ENCODE peak calls at places on chromosome 15, in six cellular contexts. One of them, this sample, is unnamed.

GRCh38 chr15:84818221-84819131 is 1.3 kb downstream of the ALPK3 start:
- DNase-seq in K562: peak
- DNase-seq in HepG2: peak
- DNase-seq in A549: no peak
- DNase-seq in endothelial cell of umbilical vein: peak
- DNase-seq in GM12878: no peak
- DNase-seq in this sample: no peak

GRCh38 chr15:88878720-88879184 is 16.6 kb downstream of the HAPLN3 start:
- DNase-seq in A549: peak
- DNase-seq in endothelial cell of umbilical vein: peak
- DNase-seq in HepG2: peak
- DNase-seq in GM12878: no peak
- DNase-seq in K562: peak
- DNase-seq in this sample: peak

GRCh38 chr15:62240697-62241096 is 75.6 kb upstream of the C2CD4B start:
- DNase-seq in GM12878: no peak
- DNase-seq in endothelial cell of umbilical vein: no peak
- DNase-seq in K562: no peak
- DNase-seq in A549: no peak
- DNase-seq in HepG2: no peak
- DNase-seq in this sample: no peak

GRCh38 chr15:58465866-58466517 is 34.2 kb downstream of the LIPC start:
- DNase-seq in K562: no peak
- DNase-seq in HepG2: no peak
- DNase-seq in GM12878: no peak
- DNase-seq in A549: no peak
- DNase-seq in endothelial cell of umbilical vein: no peak
- DNase-seq in this sample: no peak

GRCh38 chr15:62606376-62607164 is 436.0 kb upstream of the TPM1 start:
- DNase-seq in K562: no peak
- DNase-seq in HepG2: no peak
- DNase-seq in GM12878: no peak
- DNase-seq in A549: peak
- DNase-seq in endothelial cell of umbilical vein: no peak
- DNase-seq in this sample: no peak

GRCh38 chr15:56660943-56661342 is 72.4 kb downstream of the ZNF280D start:
- DNase-seq in K562: no peak
- DNase-seq in endothelial cell of umbilical vein: no peak
- DNase-seq in A549: no peak
- DNase-seq in HepG2: no peak
- DNase-seq in GM12878: no peak
- DNase-seq in this sample: no peak

GRCh38 chr15:62901916-62902554 is 140.5 kb upstream of the TPM1 start:
- DNase-seq in endothelial cell of umbilical vein: no peak
- DNase-seq in A549: no peak
- DNase-seq in K562: no peak
- DNase-seq in GM12878: no peak
- DNase-seq in HepG2: no peak
- DNase-seq in this sample: peak

GRCh38 chr15:65032823-65033537 is 3.5 kb upstream of the MTFMT start:
- DNase-seq in endothelial cell of umbilical vein: peak
- DNase-seq in K562: peak
- DNase-seq in A549: peak
- DNase-seq in GM12878: no peak
- DNase-seq in HepG2: peak
- DNase-seq in this sample: peak

GRCh38 chr15:28936481-28936881 is 50.7 kb downstream of the APBA2 start:
- DNase-seq in GM12878: no peak
- DNase-seq in K562: no peak
- DNase-seq in HepG2: no peak
- DNase-seq in endothelial cell of umbilical vein: no peak
- DNase-seq in A549: no peak
- DNase-seq in this sample: no peak

GRCh38 chr15:77312523-77312922 is 107.4 kb downstream of the PEAK1 start:
- DNase-seq in endothelial cell of umbilical vein: no peak
- DNase-seq in A549: no peak
- DNase-seq in GM12878: no peak
- DNase-seq in K562: no peak
- DNase-seq in HepG2: no peak
- DNase-seq in this sample: no peak

GRCh38 chr15:95017950-95018349 is 786.6 kb downstream of the MCTP2 start:
- DNase-seq in A549: no peak
- DNase-seq in HepG2: no peak
- DNase-seq in endothelial cell of umbilical vein: peak
- DNase-seq in GM12878: no peak
- DNase-seq in K562: peak
- DNase-seq in this sample: no peak

GRCh38 chr15:58528197-58528870 is 96.5 kb downstream of the LIPC start:
- DNase-seq in GM12878: no peak
- DNase-seq in HepG2: peak
- DNase-seq in endothelial cell of umbilical vein: no peak
- DNase-seq in K562: no peak
- DNase-seq in A549: peak
- DNase-seq in this sample: no peak

GRCh38 chr15:88681610-88682221 is 42.9 kb downstream of the ISG20 start:
- DNase-seq in K562: no peak
- DNase-seq in GM12878: no peak
- DNase-seq in A549: no peak
- DNase-seq in HepG2: peak
- DNase-seq in endothelial cell of umbilical vein: no peak
- DNase-seq in this sample: no peak

GRCh38 chr15:54580643-54581042 is 602.4 kb downstream of the UNC13C start:
- DNase-seq in endothelial cell of umbilical vein: no peak
- DNase-seq in A549: no peak
- DNase-seq in HepG2: no peak
- DNase-seq in K562: no peak
- DNase-seq in GM12878: no peak
- DNase-seq in this sample: no peak

GRCh38 chr15:91803260-91803659 is 50.2 kb upstream of the SLCO3A1 start:
- DNase-seq in HepG2: no peak
- DNase-seq in endothelial cell of umbilical vein: no peak
- DNase-seq in K562: no peak
- DNase-seq in GM12878: no peak
- DNase-seq in A549: no peak
- DNase-seq in this sample: no peak

GRCh38 chr15:22885105-22885504 is 46.6 kb downstream of the NIPA2 start:
- DNase-seq in HepG2: no peak
- DNase-seq in K562: no peak
- DNase-seq in A549: no peak
- DNase-seq in endothelial cell of umbilical vein: no peak
- DNase-seq in GM12878: no peak
- DNase-seq in this sample: no peak

GRCh38 chr15:91865903-91866302 is 12.4 kb downstream of the SLCO3A1 start:
- DNase-seq in HepG2: no peak
- DNase-seq in A549: no peak
- DNase-seq in K562: no peak
- DNase-seq in GM12878: no peak
- DNase-seq in endothelial cell of umbilical vein: no peak
- DNase-seq in this sample: no peak

GRCh38 chr15:26772588-26773484 is at the start of gene GABRB3:
- DNase-seq in endothelial cell of umbilical vein: no peak
- DNase-seq in K562: no peak
- DNase-seq in GM12878: no peak
- DNase-seq in A549: peak
- DNase-seq in HepG2: no peak
- DNase-seq in this sample: no peak

GRCh38 chr15:23441204-23441603 is 5.8 kb downstream of the GOLGA6L2 start:
- DNase-seq in A549: no peak
- DNase-seq in GM12878: no peak
- DNase-seq in HepG2: no peak
- DNase-seq in endothelial cell of umbilical vein: no peak
- DNase-seq in K562: no peak
- DNase-seq in this sample: no peak

GRCh38 chr15:66725468-66725785 is 23.4 kb downstream of the SMAD6 start:
- DNase-seq in A549: no peak
- DNase-seq in K562: no peak
- DNase-seq in GM12878: no peak
- DNase-seq in HepG2: no peak
- DNase-seq in endothelial cell of umbilical vein: no peak
- DNase-seq in this sample: no peak

DNA sequence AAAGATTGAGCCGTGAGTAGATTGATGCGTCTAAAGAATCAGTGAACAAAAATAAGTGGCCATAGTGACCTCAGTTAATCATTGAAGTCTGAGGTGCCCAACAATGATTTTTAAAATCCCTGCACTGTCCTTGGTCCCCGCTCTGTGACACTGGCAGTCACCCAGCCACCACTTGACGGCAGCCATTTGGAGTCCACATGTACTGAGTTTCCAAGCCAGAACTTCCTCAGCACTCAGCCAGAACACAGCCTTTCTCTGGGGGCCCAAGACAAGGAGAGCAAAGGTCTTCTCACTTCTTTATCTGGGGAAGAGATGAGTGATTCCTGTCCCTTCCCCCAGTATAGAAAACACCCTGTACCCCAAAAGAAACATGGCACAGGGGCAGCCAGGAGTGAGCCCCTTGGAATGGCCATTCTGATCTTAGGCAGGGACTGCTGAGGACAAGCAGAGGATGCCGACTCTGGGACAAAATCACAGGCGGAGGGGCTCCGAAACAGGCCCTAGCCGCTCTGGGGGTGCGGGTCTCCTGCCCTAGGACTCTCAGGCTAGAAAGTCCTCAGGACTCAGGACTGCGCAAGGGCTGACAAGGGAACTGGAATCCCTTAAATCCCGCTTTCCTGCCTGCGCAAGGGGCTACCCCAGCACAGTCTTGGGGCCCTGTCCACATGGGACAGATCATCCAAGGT is 12.7 kb downstream of the PAK6 start:
- DNase-seq in HepG2: no peak
- DNase-seq in endothelial cell of umbilical vein: no peak
- DNase-seq in GM12878: no peak
- DNase-seq in A549: no peak
- DNase-seq in K562: no peak
- DNase-seq in this sample: no peak
- H3K4me3 ChIP-seq in HepG2: no peak
- H3K4me3 ChIP-seq in endothelial cell of umbilical vein: no peak
- H3K4me3 ChIP-seq in GM12878: no peak
- H3K4me3 ChIP-seq in A549: no peak
- H3K4me3 ChIP-seq in K562: no peak
- H3K4me3 ChIP-seq in this sample: no peak

DNA sequence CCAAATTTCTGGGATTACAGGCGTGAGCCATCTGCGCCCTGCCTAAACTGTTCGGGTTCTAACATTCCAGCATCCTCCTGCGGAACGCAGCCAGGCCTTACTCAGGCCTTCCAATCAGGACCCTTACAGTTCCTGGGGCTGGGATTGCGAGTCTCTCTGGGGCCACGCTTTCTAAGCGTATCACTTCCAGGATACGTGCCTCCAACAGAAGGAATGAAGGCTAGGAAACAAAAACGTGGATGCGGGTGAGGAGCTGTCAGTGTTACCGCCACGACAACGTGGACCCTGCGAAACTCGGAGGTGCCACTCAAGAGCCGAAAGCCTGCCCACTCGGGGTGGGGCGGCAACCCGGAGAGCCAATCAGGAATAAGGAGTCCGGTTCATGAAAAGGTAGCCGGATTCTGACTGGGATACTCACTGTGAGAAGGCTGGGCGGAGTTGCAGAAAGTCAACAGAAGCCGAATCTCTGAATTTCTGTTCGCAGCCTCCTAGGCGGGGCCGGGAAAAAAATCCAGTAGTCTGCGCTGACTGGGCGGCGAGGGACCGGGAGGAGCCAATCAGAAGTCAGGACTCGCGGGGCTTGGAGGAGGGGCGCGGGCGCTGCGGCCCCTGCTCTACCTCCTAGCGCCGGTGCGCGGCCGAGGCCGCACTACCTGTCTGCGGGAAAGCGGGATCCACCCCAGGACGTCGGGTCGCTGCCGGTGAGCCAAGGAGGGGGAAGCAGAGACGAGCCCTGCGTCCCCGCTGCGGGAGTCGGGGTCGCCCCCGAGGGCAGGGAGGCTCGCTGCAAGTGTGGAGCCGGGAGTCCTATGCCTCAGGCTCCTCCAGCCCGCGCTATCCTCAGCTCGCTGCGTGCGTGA is at the start of gene HYKK:
- DNase-seq in GM12878: peak
- DNase-seq in endothelial cell of umbilical vein: peak
- DNase-seq in A549: peak
- DNase-seq in K562: peak
- DNase-seq in HepG2: peak
- DNase-seq in this sample: peak
- TF ChIP-seq CTCF in GM12878: no peak
- TF ChIP-seq CTCF in endothelial cell of umbilical vein: peak
- TF ChIP-seq CTCF in A549: no peak
- TF ChIP-seq CTCF in K562: no peak
- TF ChIP-seq CTCF in HepG2: peak
- TF ChIP-seq CTCF in this sample: no peak

DNA sequence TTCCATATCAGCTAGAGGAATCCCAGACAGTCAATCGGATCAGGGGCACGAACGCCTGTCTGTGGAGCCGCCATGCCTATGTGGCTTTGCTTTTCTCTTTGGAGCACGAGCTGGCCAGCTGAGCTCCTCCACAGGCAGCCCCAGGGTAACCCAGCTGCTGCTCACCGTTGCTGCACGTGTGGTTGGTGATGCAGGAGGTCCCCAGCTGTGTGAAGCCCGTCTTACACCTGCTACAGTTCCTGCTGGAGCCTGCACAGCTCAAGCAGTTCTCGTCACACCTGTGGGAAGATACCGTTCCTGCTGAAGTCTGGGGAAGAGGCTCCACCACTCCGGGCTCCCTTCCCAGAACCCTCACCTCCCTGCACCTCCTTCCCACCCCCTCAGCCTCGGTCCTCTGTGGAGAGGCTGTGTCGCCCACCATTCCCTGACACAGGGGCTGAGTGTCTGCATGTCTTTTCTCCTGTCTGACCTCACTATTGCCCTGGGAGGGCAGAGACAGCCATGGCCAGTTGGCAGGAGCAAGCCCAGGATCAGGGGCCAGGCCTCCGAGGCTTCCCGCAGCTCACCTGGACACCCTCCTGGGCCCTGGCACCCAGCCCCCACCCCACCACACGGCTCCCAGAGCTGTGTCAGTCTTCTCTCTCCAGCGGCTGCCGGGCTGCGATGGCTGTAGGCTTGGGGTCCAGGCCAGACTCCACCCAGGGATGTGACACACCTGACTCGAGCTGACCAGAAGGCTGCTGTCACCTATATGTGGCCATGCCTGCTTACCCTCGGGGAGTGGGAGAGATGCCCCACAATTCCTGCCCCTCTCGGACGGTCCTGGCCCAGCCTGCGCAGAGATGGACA is 12.2 kb upstream of the SNRPA1 start:
- DNase-seq in A549: no peak
- DNase-seq in endothelial cell of umbilical vein: no peak
- DNase-seq in K562: no peak
- DNase-seq in GM12878: no peak
- DNase-seq in HepG2: no peak
- DNase-seq in this sample: no peak
- TF ChIP-seq MYC in A549: no peak
- TF ChIP-seq MYC in endothelial cell of umbilical vein: no peak
- TF ChIP-seq MYC in K562: no peak
- TF ChIP-seq MYC in GM12878: no peak
- TF ChIP-seq MYC in HepG2: no peak
- TF ChIP-seq MYC in this sample: no peak

DNA sequence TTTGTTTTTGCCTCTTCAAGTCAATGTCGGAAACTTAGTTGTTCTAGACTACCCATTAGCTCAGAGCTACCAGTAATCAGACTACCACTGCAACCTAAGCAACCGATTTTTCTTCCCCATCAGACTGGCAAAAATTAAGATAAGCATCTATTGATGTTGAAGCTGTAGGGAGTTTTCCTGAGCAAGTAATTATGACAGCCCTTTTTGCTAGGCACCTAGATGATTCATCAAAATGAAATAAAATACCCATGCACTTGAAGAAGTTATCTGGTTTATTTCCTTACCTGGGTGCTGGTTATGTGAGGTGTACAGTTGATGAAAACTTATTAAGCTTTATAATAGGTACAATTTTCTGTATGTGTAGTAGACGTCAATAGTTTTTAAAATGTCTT is 554 bp upstream of the COMMD4 start:
- DNase-seq in K562: no peak
- DNase-seq in endothelial cell of umbilical vein: no peak
- DNase-seq in HepG2: no peak
- DNase-seq in GM12878: no peak
- DNase-seq in A549: no peak
- DNase-seq in this sample: no peak
- H3K4me3 ChIP-seq in K562: peak
- H3K4me3 ChIP-seq in endothelial cell of umbilical vein: peak
- H3K4me3 ChIP-seq in HepG2: peak
- H3K4me3 ChIP-seq in GM12878: peak
- H3K4me3 ChIP-seq in A549: peak
- H3K4me3 ChIP-seq in this sample: peak

This sample was measured in NB4.